ENCODE peak calls at places on chromosomes 5 and 9, in ten cellular contexts. M, F, J, O, E, Z, U, P, G and W are unnamed samples.

GRCh38 chr9:121509175-121509574 is 9.5 kb upstream of the GGTA1 start:
- DNase-seq in F (no peak), M (no peak), U (no peak), O (no peak), E (no peak), Z (no peak), G (no peak), P (no peak), J (no peak), W (no peak)

GRCh38 chr5:178527458-178528307 is 62.5 kb downstream of the COL23A1 start:
- DNase-seq in O (peak; percentile 12), U (no peak), J (no peak), G (no peak), F (no peak), P (no peak), Z (no peak), E (no peak), M (no peak), W (no peak)

GRCh38 chr5:32942225-32942989 is 231.3 kb downstream of the NPR3 start:
- DNase-seq in Z (peak; percentile 5), U (no peak), J (no peak), M (no peak), F (no peak), E (no peak), O (peak; percentile 5), G (no peak), P (peak; percentile 41), W (peak; percentile 22)

GRCh38 chr5:132190161-132190817 is 37.4 kb downstream of the P4HA2 start:
- DNase-seq in E (no peak), J (peak; percentile 82), O (peak; percentile 79), U (no peak), P (peak; percentile 81), G (no peak), F (no peak), Z (peak; percentile 54), M (no peak), W (no peak)

GRCh38 chr9:112093147-112093874 is 81.8 kb downstream of the SUSD1 start:
- DNase-seq in M (no peak), E (no peak), F (no peak), J (no peak), G (no peak), O (no peak), Z (no peak), P (no peak), U (no peak), W (no peak)

GRCh38 chr5:115898656-115899055 is 56.9 kb downstream of the AP3S1 start:
- DNase-seq in J (no peak), U (no peak), F (no peak), G (no peak), O (peak; percentile 20), M (no peak), Z (no peak), P (peak; percentile 65), E (no peak), W (no peak)

GRCh38 chr9:77375956-77376532 is 198.7 kb downstream of the VPS13A start:
- DNase-seq in G (no peak), F (no peak), U (no peak), P (no peak), O (no peak), J (peak; percentile 12), M (no peak), Z (no peak), E (no peak), W (no peak)

GRCh38 chr5:156420665-156421064 is 93.7 kb downstream of the SGCD start:
- DNase-seq in F (no peak), Z (no peak), E (no peak), G (no peak), U (no peak), M (no peak), P (no peak), J (no peak), O (no peak), W (no peak)

GRCh38 chr5:128596071-128596470 is 58.0 kb upstream of the FBN2 start:
- DNase-seq in M (no peak), O (peak; percentile 33), F (no peak), U (no peak), J (peak; percentile 17), Z (no peak), E (no peak), G (no peak), P (no peak), W (no peak)

GRCh38 chr9:130263601-130264413 is 1.8 kb upstream of the HMCN2 start:
- DNase-seq in G (no peak), P (peak; percentile 42), J (peak; percentile 32), U (peak; percentile 45), F (no peak), E (no peak), M (no peak), Z (no peak), O (no peak), W (no peak)

GRCh38 chr9:87859137-87859536 is 23.5 kb upstream of the SPATA31E1 start:
- DNase-seq in M (no peak), J (no peak), U (no peak), O (no peak), Z (no peak), G (no peak), P (no peak), E (no peak), F (no peak), W (no peak)